ENCODE peak calls at places on chromosomes 11 and 22, in six cellular contexts. A, U, H, E, V and K are unnamed samples.

GRCh38 chr11:40302669-40303068 is 1156.8 kb downstream of the LRRC4C start:
- DNase-seq in A (no peak), U (no peak), H (no peak), E (peak; percentile 83), V (peak; percentile 80), K (no peak)

GRCh38 chr22:44916281-44917231 is 93.2 kb downstream of the PHF21B start:
- DNase-seq in A (no peak), U (no peak), H (no peak), E (no peak), V (no peak), K (no peak)

GRCh38 chr11:64585150-64585549 is 5.9 kb upstream of the SLC22A12 start:
- DNase-seq in A (no peak), U (no peak), H (no peak), E (no peak), V (no peak), K (no peak)

GRCh38 chr22:36725366-36726006 is 21.9 kb upstream of the CACNG2 start:
- DNase-seq in A (no peak), U (no peak), H (no peak), E (peak; percentile 1), V (no peak), K (no peak)

GRCh38 chr11:64848779-64849599 is 4.5 kb upstream of the CDC42BPG start:
- DNase-seq in A (no peak), U (no peak), H (no peak), E (no peak), V (no peak), K (no peak)

GRCh38 chr22:43427296-43428004 is 15.6 kb downstream of the MPPED1 start:
- DNase-seq in A (peak; percentile 69), U (no peak), H (no peak), E (no peak), V (no peak), K (no peak)

GRCh38 chr11:124863137-124863825 is 2.0 kb upstream of the ROBO3 start:
- DNase-seq in A (no peak), U (no peak), H (peak; percentile 82), E (peak; percentile 35), V (no peak), K (no peak)

GRCh38 chr11:57144075-57144474 is 37.7 kb upstream of the LRRC55 start:
- DNase-seq in A (no peak), U (no peak), H (no peak), E (no peak), V (no peak), K (no peak)

GRCh38 chr22:26589367-26589844 is 526 bp downstream of the TPST2 start:
- DNase-seq in A (peak; percentile 61), U (no peak), H (peak; percentile 61), E (peak; percentile 29), V (no peak), K (no peak)

GRCh38 chr11:16082532-16083055 is 273.8 kb downstream of the SOX6 start:
- DNase-seq in A (no peak), U (no peak), H (no peak), E (no peak), V (no peak), K (no peak)

GRCh38 chr22:25419247-25420113 is 145.0 kb upstream of the GRK3 start:
- DNase-seq in A (no peak), U (no peak), H (peak; percentile 61), E (no peak), V (no peak), K (no peak)

GRCh38 chr22:23836281-23836680 is 2.5 kb downstream of the DERL3 start:
- DNase-seq in A (no peak), U (no peak), H (no peak), E (no peak), V (no peak), K (no peak)
- H3K27ac ChIP-seq in A (no peak overlapping the region), U (no peak overlapping the region), H (no peak overlapping the region), E (no peak overlapping the region), V (no peak overlapping the region), K (no peak overlapping the region)

GRCh38 chr11:32429477-32429876 is 5.9 kb downstream of the WT1 start:
- DNase-seq in A (no peak), U (no peak), H (no peak), E (no peak), V (no peak), K (no peak)

GRCh38 chr11:32432565-32433248 is 2.6 kb downstream of the WT1 start:
- DNase-seq in A (peak; percentile 36), U (no peak), H (no peak), E (no peak), V (no peak), K (no peak)

GRCh38 chr11:32431657-32432056 is 3.7 kb downstream of the WT1 start:
- DNase-seq in A (no peak), U (no peak), H (no peak), E (no peak), V (no peak), K (no peak)

GRCh38 chr11:32428665-32429293 is 6.6 kb downstream of the WT1 start:
- DNase-seq in A (no peak), U (no peak), H (no peak), E (no peak), V (no peak), K (no peak)

DNA sequence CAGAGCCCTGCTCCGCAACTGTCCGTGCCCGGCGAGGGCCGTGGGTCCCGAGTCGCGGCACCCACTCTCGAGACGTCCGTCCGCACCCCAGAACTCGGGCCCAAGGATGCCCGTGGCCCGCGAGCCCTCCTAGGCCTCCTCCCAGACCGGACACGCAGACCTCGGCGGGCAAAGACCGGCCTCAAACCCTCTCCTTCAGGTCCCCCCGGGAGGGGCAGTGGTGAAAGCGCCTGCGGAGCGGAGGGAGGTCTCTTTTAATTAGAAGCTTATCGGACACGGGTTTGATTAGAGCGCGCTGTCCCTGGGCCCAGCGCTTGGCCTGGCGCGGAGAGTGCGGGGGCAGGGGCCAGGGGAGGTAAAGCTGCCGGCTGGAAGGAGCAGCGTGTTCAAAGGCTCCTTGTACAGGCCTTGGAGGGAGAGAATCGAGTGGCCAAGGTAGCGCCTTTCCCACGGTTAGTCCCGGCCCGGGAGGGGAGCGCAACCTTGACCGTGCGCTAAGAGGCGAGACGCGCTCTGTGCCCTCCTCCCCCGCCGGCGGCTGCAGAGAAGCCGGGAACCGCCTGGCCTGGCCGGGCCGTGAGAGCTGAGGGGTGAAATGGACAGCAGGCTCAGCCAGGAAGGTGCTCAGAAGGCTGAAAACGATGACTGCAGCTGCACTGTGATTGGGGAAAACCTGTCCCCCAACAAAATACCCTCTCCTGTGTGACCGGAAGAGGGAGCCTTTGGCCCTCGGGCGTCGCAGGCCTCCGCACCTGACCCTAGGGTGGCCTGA is 4.6 kb downstream of the WT1 start:
- DNase-seq in A (no peak), U (no peak), H (no peak), E (no peak), V (no peak), K (no peak)
- TF ChIP-seq EZH2 in A (no peak), U (no peak), H (no peak), E (no peak), V (peak; percentile 83), K (peak; percentile 63)

GRCh38 chr11:87284306-87284705 is 246.6 kb downstream of the TMEM135 start:
- DNase-seq in A (no peak), U (no peak), H (no peak), E (no peak), V (no peak), K (no peak)
- H3K9ac ChIP-seq in A (no peak overlapping the region), U (no peak overlapping the region), H (no peak overlapping the region), E (no peak overlapping the region), V (no peak overlapping the region), K (no peak overlapping the region)

GRCh38 chr11:123122852-123123251 is 60.9 kb upstream of the HSPA8 start:
- DNase-seq in A (no peak), U (no peak), H (no peak), E (no peak), V (no peak), K (no peak)
- H3K27ac ChIP-seq in A (no peak overlapping the region), U (no peak overlapping the region), H (peak overlapping the region; percentile 93), E (peak overlapping the region; percentile 75), V (peak overlapping the region; percentile 2), K (peak overlapping the region; percentile 56)

DNA sequence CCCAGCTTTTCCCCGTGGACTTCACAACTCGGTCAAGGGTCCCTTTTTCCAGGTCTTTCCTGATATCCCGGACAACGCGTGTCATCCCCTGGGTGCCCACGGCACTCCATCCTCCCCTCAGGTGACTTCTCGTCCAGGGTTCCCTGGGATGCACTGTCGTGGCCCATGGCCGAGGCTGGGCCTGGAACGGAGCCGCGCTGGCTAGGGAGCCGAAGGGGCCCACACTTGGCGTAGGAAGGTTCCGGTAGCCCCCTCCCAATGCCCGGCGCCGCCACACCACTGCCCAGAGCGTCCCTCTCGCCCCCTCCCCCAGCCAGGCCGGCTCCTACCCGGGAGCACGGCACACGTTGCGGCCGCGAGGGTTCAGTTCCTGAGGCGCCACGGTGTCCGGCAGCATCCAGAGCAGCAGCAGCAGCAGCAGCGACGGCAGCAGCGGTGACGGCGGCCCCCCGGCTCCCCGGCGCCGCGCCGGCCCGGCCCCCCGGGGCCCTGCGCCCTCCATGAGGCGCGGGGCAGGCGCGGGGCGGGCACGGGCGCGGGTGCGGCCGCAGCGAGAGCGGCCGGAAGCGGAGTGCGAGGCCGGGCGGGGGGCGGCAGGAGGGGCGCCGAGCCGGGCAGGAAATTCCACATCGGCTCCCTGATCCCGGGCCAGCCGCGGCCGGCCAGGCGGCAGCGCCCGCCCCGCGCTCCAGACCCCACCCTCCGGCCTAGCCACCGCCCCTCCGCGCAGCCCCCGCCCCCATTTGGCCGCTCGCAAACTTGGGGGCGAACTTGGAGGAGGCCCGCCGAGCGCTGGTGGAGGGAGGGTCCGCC is at the start of gene SCARF2:
- DNase-seq in A (peak; percentile 89), U (no peak), H (peak; percentile 78), E (peak; percentile 73), V (peak; percentile 41), K (no peak)
- TF ChIP-seq EZH2 in A (no peak), U (no peak), H (no peak), E (no peak), V (no peak), K (peak; percentile 98)

GRCh38 chr11:29293825-29294224 is 723.0 kb downstream of the KCNA4 start:
- DNase-seq in A (no peak), U (peak; percentile 18), H (peak; percentile 77), E (peak; percentile 89), V (peak; percentile 87), K (peak; percentile 75)
- H3K9ac ChIP-seq in A (no peak overlapping the region), U (no peak overlapping the region), H (peak overlapping the region; percentile 7), E (no peak overlapping the region), V (peak overlapping the region; percentile 45), K (no peak overlapping the region)

GRCh38 chr11:104899226-104899625 is 966 bp upstream of the CASP12 start:
- DNase-seq in A (no peak), U (no peak), H (no peak), E (no peak), V (no peak), K (no peak)
- H3K27ac ChIP-seq in A (no peak overlapping the region), U (no peak overlapping the region), H (no peak overlapping the region), E (no peak overlapping the region), V (no peak overlapping the region), K (no peak overlapping the region)

DNA sequence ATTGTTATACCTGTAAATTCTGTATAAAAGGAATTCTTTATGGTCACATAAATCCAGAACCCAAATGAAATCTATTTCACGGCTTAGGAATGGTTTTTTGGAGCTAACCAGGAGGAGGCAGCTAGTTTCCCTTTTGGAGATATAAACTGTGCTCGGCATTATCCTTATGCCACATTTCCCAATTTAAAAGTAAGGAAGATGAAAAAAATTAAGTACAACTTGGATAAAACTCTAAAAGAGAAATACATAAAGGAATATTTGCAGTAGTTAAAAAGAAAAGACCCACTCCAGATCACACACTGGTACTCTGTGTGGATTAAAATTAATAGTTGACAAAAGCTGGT is 17.7 kb downstream of the DLAT start:
- DNase-seq in A (no peak), U (no peak), H (no peak), E (no peak), V (no peak), K (no peak)
- TF ChIP-seq EZH2 in A (no peak), U (no peak), H (no peak), E (no peak), V (no peak), K (no peak)